ENCODE peak calls at places on chromosomes 7 and 10, in nine cellular contexts. K, C, S, V, W, X, H, B and M are unnamed samples.

GRCh38 chr7:101507791-101508252 is 121.3 kb downstream of the MYL10 start:
- DNase-seq in C (peak), S (peak), H (peak), X (peak), W (peak), B (peak), K (peak), V (peak), M (peak)

GRCh38 chr10:30472414-30473155 is 38.6 kb downstream of the MAP3K8 start:
- DNase-seq in V (no peak), W (no peak), H (no peak), S (no peak), B (no peak), K (no peak), X (no peak), C (no peak), M (no peak)

GRCh38 chr10:43013065-43013464 is 63.8 kb upstream of the RET start:
- DNase-seq in B (no peak), V (no peak), H (no peak), W (no peak), C (no peak), K (no peak), S (no peak), X (no peak), M (no peak)

GRCh38 chr10:9792181-9792580 is 1225.5 kb upstream of the CELF2 start:
- DNase-seq in X (no peak), B (no peak), H (no peak), C (peak), S (no peak), K (no peak), W (no peak), V (no peak), M (no peak)

GRCh38 chr7:36034020-36034419 is 119.0 kb upstream of the EEPD1 start:
- DNase-seq in W (no peak), V (no peak), H (no peak), C (no peak), K (no peak), B (no peak), S (no peak), X (no peak), M (no peak)

GRCh38 chr10:110774069-110775021 is 97.4 kb upstream of the PDCD4 start:
- DNase-seq in V (no peak), H (no peak), K (no peak), C (peak), W (no peak), B (peak), X (no peak), S (no peak), M (no peak)

GRCh38 chr10:124508070-124508667 is 46.5 kb downstream of the LHPP start:
- DNase-seq in H (no peak), V (no peak), B (no peak), W (no peak), K (no peak), S (no peak), C (no peak), X (no peak), M (no peak)

GRCh38 chr7:45624392-45624760 is 50.2 kb downstream of the ADCY1 start:
- DNase-seq in X (no peak), S (no peak), V (peak), B (no peak), C (no peak), K (no peak), W (no peak), H (no peak), M (no peak)

GRCh38 chr7:69814421-69814962 is 216.2 kb downstream of the AUTS2 start:
- DNase-seq in S (no peak), B (no peak), C (no peak), V (no peak), X (peak), W (no peak), K (no peak), H (no peak), M (no peak)

GRCh38 chr10:93061594-93062498 is 1.2 kb downstream of the CYP26C1 start:
- DNase-seq in H (no peak), K (no peak), W (no peak), X (no peak), B (no peak), S (no peak), V (no peak), C (no peak), M (no peak)